ENCODE peak calls at places on chromosomes 4 and X, in seven cellular contexts. L is NCI-H1417 treated with DMSO at 0.1 percent for 48 hours; M is left ventricle myocardium inferior; S is stimulated activated CD4-positive, alpha-beta T cell treated with anti-CD3 and anti-CD28 coated beads, Interleukin-2, amount 100 ng/mL, for 48 hours; W is CD4-positive, alpha-beta memory T cell; Z is AG10803; P is activated CD4-positive, alpha-beta T cell treated with anti-CD3 and anti-CD28 coated beads, Interleukin-2, amount 10 ng/mL, durations not matched to agents 24 days and 14 days. K is an unnamed sample.

GRCh38 chr4:170052919-170053318 is 26.7 kb upstream of the MFAP3L start:
- DNase-seq in Z (no peak), S (no peak), P (peak), L (no peak), W (no peak), M (no peak), K (no peak)

GRCh38 chr4:121050251-121050650 is 22.1 kb downstream of the NDNF start:
- DNase-seq in P (no peak), Z (no peak), M (no peak), L (no peak), W (no peak), S (no peak), K (no peak)

GRCh38 chr4:119139316-119139715 is 3.7 kb downstream of the MYOZ2 start:
- DNase-seq in S (no peak), P (no peak), L (no peak), W (no peak), Z (no peak), M (no peak), K (no peak)

GRCh38 chr4:165005352-165005751 is 26.4 kb upstream of the TRIM60 start:
- DNase-seq in S (no peak), P (no peak), Z (no peak), L (no peak), W (no peak), M (no peak), K (no peak)

GRCh38 chrX:97189668-97190067 is 306.0 kb downstream of the RPA4 start:
- DNase-seq in L (peak), Z (no peak), M (no peak), P (no peak), S (no peak), W (no peak), K (no peak)

GRCh38 chrX:41333744-41333993 is 293 bp upstream of the DDX3X start:
- DNase-seq in Z (peak), S (no peak), M (no peak), W (no peak), L (peak), P (no peak), K (no peak)

GRCh38 chr4:80307183-80307735 is 28.3 kb upstream of the CFAP299 start:
- DNase-seq in W (no peak), S (no peak), M (no peak), L (peak), P (no peak), Z (peak), K (no peak)

GRCh38 chr4:8540991-8541390 is 39.2 kb upstream of the GPR78 start:
- DNase-seq in S (no peak), W (no peak), M (no peak), L (no peak), P (no peak), Z (no peak), K (no peak)

K was measured in transverse colon.